ENCODE peak calls at places on chromosomes 7 and 10, in eight cellular contexts. S is CD8-positive, alpha-beta T cell; R is anterior cingulate cortex; H is ovary; D is stimulated activated naive CD4-positive, alpha-beta T cell; E is left ventricle myocardium superior; L is nucleus accumbens; V is stomach. J is an unnamed sample.

GRCh38 chr7:143511593-143512047 is 33.9 kb downstream of the TAS2R41 start:
- DNase-seq in S (no peak), R (no peak), H (no peak), D (no peak), E (no peak), L (no peak), V (no peak), J (no peak)

GRCh38 chr7:16315280-16315679 is 106.1 kb downstream of the CRPPA start:
- DNase-seq in S (no peak), R (no peak), H (no peak), D (no peak), E (no peak), L (no peak), V (no peak), J (no peak)

GRCh38 chr7:128350708-128351295 is 7.1 kb upstream of the RBM28 start:
- DNase-seq in S (no peak), R (no peak), H (no peak), D (no peak), E (peak), L (no peak), V (no peak), J (no peak)

GRCh38 chr10:1653321-1653720 is 84.0 kb downstream of the ADARB2 start:
- DNase-seq in S (no peak), R (no peak), H (no peak), D (no peak), E (no peak), L (no peak), V (no peak), J (no peak)

GRCh38 chr7:28840515-28841125 is 117.5 kb downstream of the TRIL start:
- DNase-seq in S (no peak), R (no peak), H (no peak), D (no peak), E (no peak), L (no peak), V (no peak), J (no peak)

GRCh38 chr7:23003505-23004246 is 10.3 kb downstream of the HYCC1 start:
- DNase-seq in S (no peak), R (no peak), H (no peak), D (no peak), E (no peak), L (no peak), V (no peak), J (no peak)

GRCh38 chr10:73886085-73886529 is 11.8 kb upstream of the CAMK2G start:
- DNase-seq in S (peak), R (peak), H (peak), D (peak), E (peak), L (peak), V (peak), J (peak)

GRCh38 chr7:3987426-3987927 is 686.4 kb downstream of the SDK1 start:
- DNase-seq in S (no peak), R (no peak), H (no peak), D (no peak), E (no peak), L (no peak), V (no peak), J (no peak)

GRCh38 chr10:117360994-117361667 is 14.1 kb downstream of the PDZD8 start:
- DNase-seq in S (no peak), R (no peak), H (no peak), D (no peak), E (no peak), L (no peak), V (no peak), J (no peak)

GRCh38 chr10:132708936-132709335 is 77.0 kb downstream of the NKX6-2 start:
- DNase-seq in S (no peak), R (no peak), H (no peak), D (no peak), E (peak), L (no peak), V (no peak), J (no peak)

GRCh38 chr10:128263891-128264688 is 137.9 kb upstream of the MKI67 start:
- DNase-seq in S (peak), R (no peak), H (peak), D (peak), E (peak), L (no peak), V (peak), J (peak)